ENCODE peak calls at places on chromosomes 12 and 14, in four cellular contexts. M is heart right ventricle, U is H1, O is fibroblast of villous mesenchyme. L is an unnamed sample.

GRCh38 chr12:71682466-71682865 is 3.4 kb upstream of the TMEM19 start:
- DNase-seq in U (no peak), O (no peak), M (no peak), L (no peak)

GRCh38 chr12:52029686-52030085 is 21.6 kb upstream of the NR4A1 start:
- DNase-seq in U (no peak), O (peak), M (no peak), L (no peak)

GRCh38 chr14:90577661-90578282 is 180.9 kb downstream of the CALM1 start:
- DNase-seq in M (peak), O (no peak), U (no peak), L (no peak)

GRCh38 chr14:96002511-96002884 is 36.7 kb upstream of the C14orf132 start:
- DNase-seq in O (no peak), M (no peak), U (no peak), L (no peak)

GRCh38 chr14:53955671-53956426 is 776 bp downstream of the BMP4 start:
- DNase-seq in U (no peak), M (peak), O (peak), L (no peak)

GRCh38 chr14:100239840-100240724 is 1.1 kb downstream of the YY1 start:
- DNase-seq in U (no peak), M (peak), O (peak), L (peak)

GRCh38 chr14:50846171-50846880 is 15.4 kb upstream of the NIN start:
- DNase-seq in M (no peak), O (peak), U (no peak), L (peak)

GRCh38 chr14:66284346-66284745 is 201.8 kb upstream of the CCDC196 start:
- DNase-seq in M (no peak), O (no peak), U (no peak), L (peak)

GRCh38 chr12:49872781-49873181 is 29.9 kb upstream of the BCDIN3D start:
- DNase-seq in O (peak), M (no peak), U (no peak), L (no peak)

GRCh38 chr12:54560374-54560858 is 11.0 kb downstream of the PDE1B start:
- DNase-seq in M (peak), O (peak), U (peak), L (peak)

GRCh38 chr12:67482751-67483661 is 165.5 kb upstream of the DYRK2 start:
- DNase-seq in O (peak), U (no peak), M (peak), L (peak)

GRCh38 chr12:57613427-57614109 is 2.3 kb downstream of the ARHGEF25 start:
- DNase-seq in U (no peak), O (no peak), M (no peak), L (no peak)

GRCh38 chr12:57612711-57613426 is 1.6 kb downstream of the ARHGEF25 start:
- DNase-seq in O (no peak), U (no peak), M (no peak), L (no peak)

GRCh38 chr12:57610553-57611115 is 601 bp upstream of the ARHGEF25 start:
- DNase-seq in O (no peak), M (peak), U (no peak), L (no peak)

GRCh38 chr12:57611116-57611809 is at the start of gene ARHGEF25:
- DNase-seq in M (peak), O (peak), U (no peak), L (peak)

DNA sequence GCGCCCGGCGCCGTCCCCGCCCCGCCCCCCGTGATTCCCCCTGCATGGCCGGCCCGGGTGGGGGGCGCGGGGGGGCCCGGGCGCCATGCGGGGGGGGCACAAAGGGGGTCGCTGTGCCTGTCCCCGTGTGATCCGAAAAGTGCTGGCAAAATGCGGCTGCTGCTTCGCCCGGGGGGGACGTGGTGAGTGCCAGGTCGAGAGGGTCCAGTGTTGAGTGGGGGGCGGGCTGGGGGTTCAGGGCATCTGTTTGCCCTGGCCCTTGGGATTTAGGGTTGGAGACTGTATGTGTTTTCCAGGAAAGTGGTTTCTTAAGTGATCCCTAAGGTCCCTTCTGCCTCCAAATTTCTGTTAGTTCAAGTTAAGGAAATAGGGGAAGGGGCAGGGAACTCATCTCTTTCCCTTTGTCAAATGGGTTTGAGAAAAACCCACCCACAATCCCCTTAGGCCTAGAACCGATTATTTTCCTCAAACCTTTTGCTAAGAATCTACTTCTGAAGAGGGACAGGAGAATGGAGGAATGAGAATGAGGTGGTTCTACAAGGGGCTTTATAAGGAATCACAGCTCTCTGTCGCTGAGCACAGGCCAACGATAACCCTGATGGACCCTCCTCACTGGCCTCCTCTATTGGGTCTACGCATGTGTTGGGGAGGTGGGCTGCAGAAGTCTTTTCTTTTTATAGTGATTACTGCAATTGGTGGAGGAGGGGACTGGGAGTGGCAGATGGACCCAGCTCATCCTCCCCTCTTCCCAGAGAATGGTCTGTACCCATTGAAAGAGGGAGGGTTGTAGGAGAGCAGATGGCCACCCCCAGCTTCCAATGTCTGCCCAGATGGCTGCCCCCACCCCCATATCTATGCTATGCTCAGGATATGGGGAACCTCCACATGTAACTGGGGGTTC is 825 bp downstream of the ARHGEF25 start:
- DNase-seq in M (no peak), O (no peak), U (no peak), L (no peak)
- H3K4me3 ChIP-seq in M (peak), O (peak), U (peak), L (peak)

DNA sequence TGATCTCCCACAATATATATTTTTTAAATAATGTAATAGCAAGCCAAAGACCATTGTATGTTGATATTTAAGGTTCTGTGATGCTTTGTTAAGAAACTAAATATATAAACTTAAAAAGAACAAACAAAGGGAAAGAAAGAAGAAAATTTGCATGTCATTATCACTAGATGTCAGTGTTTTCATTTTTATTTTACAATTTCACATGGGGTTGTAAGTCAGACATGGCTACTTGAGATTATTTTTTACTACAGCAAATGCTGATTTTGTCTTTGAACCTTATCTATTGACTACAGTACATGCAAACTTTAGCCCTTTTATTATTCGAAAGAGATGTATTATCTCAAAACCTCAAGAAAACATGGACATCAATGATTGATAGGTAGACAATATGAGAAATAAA is 36.1 kb downstream of the SLCO1C1 start:
- DNase-seq in U (no peak), O (no peak), M (no peak), L (no peak)
- TF ChIP-seq CTCF in U (no peak), O (no peak), M (no peak), L (no peak)

DNA sequence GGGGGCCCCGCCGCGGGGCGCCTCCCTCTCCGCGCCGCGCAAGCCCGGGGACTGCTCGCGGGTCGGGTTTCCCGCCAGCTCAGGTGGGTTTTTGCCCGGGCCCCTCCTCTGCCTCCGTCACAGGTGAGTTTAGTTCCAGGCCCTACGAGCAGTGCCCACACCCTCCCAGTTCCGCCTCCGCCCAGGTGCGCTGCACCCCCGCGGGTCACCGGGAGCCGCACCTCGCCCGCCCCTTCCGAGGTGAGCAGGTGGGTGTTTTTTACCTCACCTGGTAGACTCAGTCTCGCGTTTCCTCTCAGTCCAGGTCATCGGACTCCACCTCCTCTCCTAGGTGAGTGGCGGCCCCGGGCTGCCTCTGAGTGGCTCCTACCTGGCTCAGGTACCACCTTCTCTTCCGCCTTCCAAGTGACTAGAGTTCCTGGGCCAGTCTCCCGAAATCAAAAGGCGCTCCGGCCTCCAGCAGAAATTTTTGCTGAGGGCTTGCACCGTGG is at the start of gene TMEM30B:
- DNase-seq in O (no peak), U (peak), M (no peak), L (no peak)
- H3K4me3 ChIP-seq in O (peak), U (peak), M (peak), L (peak)

DNA sequence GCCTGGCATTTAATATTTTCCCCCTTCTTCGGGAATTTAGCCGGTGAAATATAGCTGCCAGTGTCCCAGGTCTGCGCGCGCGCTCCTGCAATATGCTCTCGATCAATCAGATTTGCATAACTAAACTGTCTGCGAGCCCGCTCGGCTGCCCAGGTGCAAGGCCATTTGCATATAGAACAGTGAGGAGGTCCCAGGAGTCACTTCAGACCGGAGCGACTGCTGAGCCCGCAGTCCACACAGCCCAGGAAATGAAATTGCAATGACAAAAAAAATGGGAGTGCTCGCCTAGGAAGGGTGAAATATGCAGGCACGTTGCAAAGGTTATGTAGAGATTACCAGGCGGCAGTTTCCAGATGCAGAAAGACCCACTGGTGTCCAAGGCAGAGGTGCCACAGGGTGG is 228.5 kb downstream of the VRK1 start:
- DNase-seq in U (peak), M (no peak), O (no peak), L (no peak)
- TF ChIP-seq CTCF in U (no peak), M (no peak), O (no peak), L (no peak)

GRCh38 chr12:48039151-48039550 is 34.9 kb upstream of the COL2A1 start:
- DNase-seq in U (no peak), O (no peak), M (no peak), L (no peak)

GRCh38 chr12:48037267-48037915 is 33.1 kb upstream of the COL2A1 start:
- DNase-seq in M (no peak), U (peak), O (peak), L (peak)

GRCh38 chr12:48040294-48040820 is 36.1 kb upstream of the COL2A1 start:
- DNase-seq in O (no peak), U (no peak), M (no peak), L (no peak)

GRCh38 chr12:48036818-48037217 is 32.5 kb upstream of the COL2A1 start:
- DNase-seq in U (no peak), M (no peak), O (no peak), L (no peak)

GRCh38 chr12:48038085-48038484 is 33.8 kb upstream of the COL2A1 start:
- DNase-seq in M (no peak), O (no peak), U (no peak), L (no peak)
- H3K4me3 ChIP-seq in M (no peak), O (no peak), U (peak), L (no peak)

DNA sequence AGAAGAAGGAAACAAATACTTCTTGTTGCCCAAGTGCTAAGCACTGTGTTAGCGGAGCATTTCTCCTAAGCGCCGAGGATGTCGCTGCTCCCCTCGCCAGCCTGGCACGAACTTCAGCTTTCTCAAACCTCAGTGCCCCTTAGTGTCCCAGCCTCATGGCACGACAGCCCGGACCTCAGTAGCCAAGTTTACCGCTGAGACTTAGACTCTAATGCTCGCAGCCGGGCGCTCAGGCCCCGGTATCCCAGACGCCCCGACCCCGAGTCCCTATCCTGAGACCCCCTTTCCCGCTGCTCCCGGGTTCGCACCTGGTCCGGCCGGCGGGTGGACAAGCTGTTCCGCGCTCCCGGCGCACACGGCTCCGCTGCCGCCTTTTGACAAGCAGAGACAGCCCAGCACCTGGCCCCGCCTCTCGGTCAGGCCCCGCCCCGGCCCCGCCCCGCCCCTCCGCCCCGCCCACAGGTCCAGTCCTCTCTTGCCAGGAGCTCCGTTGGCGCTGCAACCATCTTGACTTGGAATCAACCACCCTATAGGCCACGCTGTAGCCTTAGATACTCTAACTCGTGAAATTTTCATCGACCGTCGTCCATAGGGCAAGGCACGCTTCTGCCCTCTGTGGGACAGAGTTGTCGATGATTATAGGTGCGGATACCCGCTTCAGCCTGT is at the start of gene VDR:
- DNase-seq in U (peak), O (peak), M (peak), L (peak)
- TF ChIP-seq CTCF in U (peak), O (peak), M (no peak), L (peak)